ENCODE peak calls at places on chromosomes 13 and 19, in nine cellular contexts. A, R, K, T, W, H, E, Q and J are unnamed samples.

GRCh38 chr13:113554333-113554700 is 30.2 kb upstream of the TFDP1 start:
- DNase-seq in A (no peak), R (no peak), K (no peak), T (no peak), W (no peak), H (no peak), E (no peak), Q (no peak), J (no peak)

GRCh38 chr19:47618771-47619170 is 9.8 kb downstream of the BICRA start:
- DNase-seq in A (no peak), R (peak; percentile 90), K (peak; percentile 55), T (no peak), W (no peak), H (peak; percentile 91), E (no peak), Q (no peak), J (no peak)

GRCh38 chr13:27044837-27045570 is 126.6 kb downstream of the USP12 start:
- DNase-seq in A (no peak), R (no peak), K (no peak), T (no peak), W (no peak), H (no peak), E (no peak), Q (no peak), J (no peak)

GRCh38 chr13:73167046-73167820 is 108.4 kb downstream of the KLF5 start:
- DNase-seq in A (no peak), R (no peak), K (peak; percentile 3), T (no peak), W (no peak), H (no peak), E (no peak), Q (no peak), J (no peak)

GRCh38 chr19:12782424-12783225 is 7.3 kb upstream of the HOOK2 start:
- DNase-seq in A (peak; percentile 89), R (peak; percentile 97), K (peak; percentile 84), T (peak; percentile 95), W (no peak), H (peak; percentile 96), E (peak; percentile 89), Q (peak; percentile 72), J (peak; percentile 98)

GRCh38 chr13:30713133-30713532 is 22.2 kb upstream of the ALOX5AP start:
- DNase-seq in A (no peak), R (peak; percentile 69), K (peak; percentile 54), T (no peak), W (no peak), H (no peak), E (no peak), Q (peak; percentile 4), J (no peak)

GRCh38 chr19:35442091-35442490 is 6.0 kb upstream of the FFAR2 start:
- DNase-seq in A (no peak), R (peak; percentile 76), K (no peak), T (no peak), W (no peak), H (peak; percentile 54), E (no peak), Q (peak; percentile 57), J (no peak)

GRCh38 chr13:75371223-75371622 is 110.7 kb downstream of the TBC1D4 start:
- DNase-seq in A (no peak), R (no peak), K (no peak), T (no peak), W (no peak), H (no peak), E (no peak), Q (no peak), J (no peak)

GRCh38 chr13:53301449-53301848 is 272.8 kb downstream of the OLFM4 start:
- DNase-seq in A (no peak), R (no peak), K (no peak), T (no peak), W (no peak), H (no peak), E (no peak), Q (no peak), J (no peak)

GRCh38 chr19:45340899-45341453 is 426 bp downstream of the KLC3 start:
- DNase-seq in A (no peak), R (no peak), K (peak; percentile 18), T (no peak), W (no peak), H (no peak), E (no peak), Q (no peak), J (no peak)

GRCh38 chr13:79589605-79590511 is 108.9 kb downstream of the NDFIP2 start:
- DNase-seq in A (no peak), R (no peak), K (peak; percentile 19), T (no peak), W (no peak), H (no peak), E (no peak), Q (peak; percentile 15), J (no peak)

GRCh38 chr19:53182202-53182601 is 11.0 kb downstream of the ZNF665 start:
- DNase-seq in A (no peak), R (no peak), K (peak; percentile 51), T (no peak), W (no peak), H (no peak), E (no peak), Q (no peak), J (no peak)